ENCODE peak calls at places on chromosome 3, in six cellular contexts. M is A549, G is adrenal gland, U is heart left ventricle, S is ovary, W is K562. C is an unnamed sample.

GRCh38 chr3:149975919-149976318 is 5.2 kb upstream of the PFN2 start:
- DNase-seq in W (peak), U (no peak), G (no peak), M (no peak), S (no peak), C (no peak)

GRCh38 chr3:44954962-44955361 is 21.0 kb downstream of the ZDHHC3 start:
- DNase-seq in G (no peak), M (no peak), W (peak), S (no peak), U (no peak), C (no peak)

GRCh38 chr3:111336511-111336910 is 205.5 kb upstream of the CD96 start:
- DNase-seq in G (no peak), M (no peak), U (no peak), S (no peak), W (no peak), C (no peak)

GRCh38 chr3:186520957-186521842 is 23.0 kb downstream of the CRYGS start:
- DNase-seq in M (no peak), U (no peak), S (no peak), W (no peak), G (no peak), C (no peak)

GRCh38 chr3:142863010-142863787 is 25.7 kb downstream of the PCOLCE2 start:
- DNase-seq in G (no peak), W (no peak), S (no peak), U (no peak), M (no peak), C (no peak)

GRCh38 chr3:10228248-10228950 is 19.9 kb upstream of the TATDN2 start:
- DNase-seq in G (no peak), W (no peak), S (no peak), U (no peak), M (no peak), C (no peak)

GRCh38 chr3:69784854-69785523 is 45.7 kb downstream of the MITF start:
- DNase-seq in W (peak), M (peak), U (peak), S (peak), G (peak), C (no peak)

GRCh38 chr3:102586485-102586884 is 151.7 kb downstream of the ZPLD1 start:
- DNase-seq in M (no peak), G (no peak), W (no peak), S (no peak), U (no peak), C (no peak)

GRCh38 chr3:102200126-102200525 is 234.7 kb upstream of the ZPLD1 start:
- DNase-seq in U (no peak), M (no peak), S (no peak), W (no peak), G (no peak), C (no peak)

GRCh38 chr3:60812544-60812943 is 438.7 kb downstream of the FHIT start:
- DNase-seq in G (no peak), S (no peak), W (no peak), U (no peak), M (no peak), C (no peak)

GRCh38 chr3:114452176-114452744 is 158.4 kb downstream of the TIGIT start:
- DNase-seq in S (no peak), U (no peak), W (no peak), G (no peak), M (no peak), C (no peak)

GRCh38 chr3:24508423-24508839 is 13.8 kb upstream of the THRB start:
- DNase-seq in U (no peak), W (no peak), M (no peak), G (no peak), S (no peak), C (no peak)

GRCh38 chr3:61669676-61670299 is 108.4 kb downstream of the PTPRG start:
- DNase-seq in U (no peak), G (no peak), W (no peak), S (no peak), M (no peak), C (no peak)

GRCh38 chr3:116849261-116849688 is 139.7 kb downstream of the TUSC7 start:
- DNase-seq in G (no peak), S (no peak), W (no peak), U (no peak), M (no peak), C (no peak)

GRCh38 chr3:30729512-30729911 is 123.1 kb downstream of the TGFBR2 start:
- DNase-seq in S (no peak), U (no peak), M (no peak), G (no peak), W (no peak), C (no peak)

GRCh38 chr3:160765211-160765610 is 9.2 kb downstream of the PPM1L start:
- DNase-seq in G (no peak), S (no peak), U (no peak), W (no peak), M (no peak), C (no peak)

GRCh38 chr3:170346481-170347125 is 10.9 kb upstream of the SKIL start:
- DNase-seq in S (no peak), G (no peak), U (no peak), W (no peak), M (peak), C (no peak)

GRCh38 chr3:74693216-74693615 is 78.8 kb upstream of the CNTN3 start:
- DNase-seq in M (no peak), S (no peak), G (no peak), U (no peak), W (no peak), C (no peak)

GRCh38 chr3:50373865-50374188 is 14.5 kb upstream of the TMEM115 start:
- DNase-seq in M (no peak), W (no peak), S (no peak), U (no peak), G (no peak), C (no peak)

GRCh38 chr3:72549819-72550581 is 298.2 kb downstream of the SHQ1 start:
- DNase-seq in G (no peak), M (no peak), S (no peak), U (no peak), W (no peak), C (no peak)

GRCh38 chr3:100260081-100260684 is 609 bp upstream of the TBC1D23 start:
- DNase-seq in S (peak), M (no peak), G (peak), W (peak), U (peak), C (no peak)

GRCh38 chr3:190205739-190206138 is 85.0 kb upstream of the P3H2 start:
- DNase-seq in G (no peak), M (peak), W (no peak), U (no peak), S (no peak), C (no peak)

GRCh38 chr3:137998643-137999042 is 11.3 kb upstream of the CLDN18 start:
- DNase-seq in S (no peak), U (no peak), W (no peak), G (no peak), M (no peak), C (no peak)

GRCh38 chr3:138271189-138271794 is 58.4 kb downstream of the NME9 start:
- DNase-seq in U (no peak), G (no peak), M (no peak), W (no peak), S (no peak), C (no peak)

GRCh38 chr3:45774581-45775505 is 21.5 kb downstream of the SLC6A20 start:
- DNase-seq in U (no peak), G (peak), S (no peak), W (no peak), M (no peak), C (no peak)

GRCh38 chr3:143808999-143809700 is 39.1 kb downstream of the SLC9A9 start:
- DNase-seq in S (no peak), U (no peak), M (no peak), G (no peak), W (no peak), C (no peak)

GRCh38 chr3:76646921-76647562 is 392.9 kb upstream of the ROBO2 start:
- DNase-seq in M (no peak), W (no peak), S (no peak), U (no peak), G (no peak), C (no peak)

GRCh38 chr3:42655980-42656679 is 2.6 kb downstream of the ZBTB47 start:
- DNase-seq in U (no peak), S (no peak), W (no peak), M (no peak), G (peak), C (no peak)

GRCh38 chr3:14343338-14344112 is 58.9 kb upstream of the SLC6A6 start:
- DNase-seq in W (no peak), G (no peak), U (no peak), S (no peak), M (no peak), C (no peak)

DNA sequence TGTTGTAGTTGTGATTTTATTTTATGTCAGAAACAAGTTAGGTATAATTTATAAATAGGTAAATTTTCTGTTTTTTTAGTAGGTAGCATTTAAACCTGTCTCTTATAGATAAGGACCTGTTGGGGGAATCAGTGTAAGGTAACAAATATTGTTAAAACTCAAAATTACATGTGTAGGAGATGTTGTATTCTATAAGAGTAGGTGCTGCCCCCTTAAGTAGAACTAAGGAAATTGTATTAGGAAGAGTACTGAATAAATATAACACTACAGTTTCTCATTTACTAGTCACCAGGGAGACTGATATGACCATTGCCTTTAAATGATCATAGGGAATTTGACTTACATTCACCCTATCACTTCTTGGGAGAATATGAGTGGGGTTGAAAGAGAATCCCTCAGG is 31.2 kb downstream of the SLC25A36 start:
- DNase-seq in W (no peak), U (no peak), M (no peak), G (no peak), S (no peak), C (no peak)
- TF ChIP-seq CTCF in W (no peak), U (peak), M (peak), G (peak), S (no peak), C (no peak)

DNA sequence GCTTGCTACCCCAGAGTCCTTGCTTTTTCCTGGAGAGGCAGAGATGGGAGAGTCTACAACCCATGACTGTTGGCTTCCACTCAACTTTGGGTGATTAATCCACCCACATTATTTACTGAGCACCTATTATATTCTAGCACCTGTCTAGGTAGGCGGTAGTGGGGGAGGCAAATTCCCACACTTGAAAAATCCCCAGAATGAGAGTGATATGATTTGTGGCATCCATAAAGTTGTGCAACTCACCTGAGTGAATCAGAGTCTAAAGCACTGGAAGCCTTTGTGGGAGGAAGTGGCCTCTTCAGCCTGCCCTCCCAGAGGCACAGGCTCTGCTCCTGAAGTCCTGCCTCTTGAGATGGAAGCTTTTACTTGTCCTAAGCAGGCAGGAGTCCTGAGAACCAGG is 40.4 kb upstream of the CTNNB1 start:
- DNase-seq in S (no peak), W (no peak), U (no peak), M (no peak), G (no peak), C (no peak)
- TF ChIP-seq POLR2A in S (no peak), W (no peak), U (no peak), M (no peak), G (no peak), C (no peak)

GRCh38 chr3:191235331-191236314 is 36.6 kb downstream of the OSTN start:
- DNase-seq in U (no peak), M (no peak), S (no peak), W (no peak), G (no peak), C (no peak)
- H3K4me3 ChIP-seq in U (no peak), M (no peak), S (no peak), W (no peak), G (no peak), C (no peak)

GRCh38 chr3:174951023-174951422 is 91.9 kb downstream of the NAALADL2 start:
- DNase-seq in M (no peak), S (no peak), U (no peak), G (no peak), W (no peak), C (no peak)
- TF ChIP-seq CTCF in M (no peak), S (no peak), U (no peak), G (no peak), W (no peak), C (no peak)

GRCh38 chr3:39383913-39384664 is 919 bp downstream of the SLC25A38 start:
- DNase-seq in W (peak), M (peak), S (peak), U (peak), G (peak), C (peak)
- TF ChIP-seq POLR2A in W (peak), M (peak), S (peak), U (peak), G (peak), C (peak)

GRCh38 chr3:152321806-152322377 is 53.2 kb downstream of the MBNL1 start:
- DNase-seq in G (no peak), W (no peak), U (no peak), M (no peak), S (no peak), C (no peak)
- H3K4me3 ChIP-seq in G (no peak), W (no peak), U (no peak), M (no peak), S (no peak), C (no peak)

GRCh38 chr3:173531602-173532001 is 134.1 kb downstream of the NLGN1 start:
- DNase-seq in U (no peak), M (no peak), S (no peak), W (no peak), G (no peak), C (no peak)

GRCh38 chr3:173529062-173529711 is 131.6 kb downstream of the NLGN1 start:
- DNase-seq in W (peak), U (no peak), S (no peak), M (no peak), G (no peak), C (no peak)
- TF ChIP-seq CTCF in W (peak), U (no peak), S (no peak), M (peak), G (no peak), C (no peak)

DNA sequence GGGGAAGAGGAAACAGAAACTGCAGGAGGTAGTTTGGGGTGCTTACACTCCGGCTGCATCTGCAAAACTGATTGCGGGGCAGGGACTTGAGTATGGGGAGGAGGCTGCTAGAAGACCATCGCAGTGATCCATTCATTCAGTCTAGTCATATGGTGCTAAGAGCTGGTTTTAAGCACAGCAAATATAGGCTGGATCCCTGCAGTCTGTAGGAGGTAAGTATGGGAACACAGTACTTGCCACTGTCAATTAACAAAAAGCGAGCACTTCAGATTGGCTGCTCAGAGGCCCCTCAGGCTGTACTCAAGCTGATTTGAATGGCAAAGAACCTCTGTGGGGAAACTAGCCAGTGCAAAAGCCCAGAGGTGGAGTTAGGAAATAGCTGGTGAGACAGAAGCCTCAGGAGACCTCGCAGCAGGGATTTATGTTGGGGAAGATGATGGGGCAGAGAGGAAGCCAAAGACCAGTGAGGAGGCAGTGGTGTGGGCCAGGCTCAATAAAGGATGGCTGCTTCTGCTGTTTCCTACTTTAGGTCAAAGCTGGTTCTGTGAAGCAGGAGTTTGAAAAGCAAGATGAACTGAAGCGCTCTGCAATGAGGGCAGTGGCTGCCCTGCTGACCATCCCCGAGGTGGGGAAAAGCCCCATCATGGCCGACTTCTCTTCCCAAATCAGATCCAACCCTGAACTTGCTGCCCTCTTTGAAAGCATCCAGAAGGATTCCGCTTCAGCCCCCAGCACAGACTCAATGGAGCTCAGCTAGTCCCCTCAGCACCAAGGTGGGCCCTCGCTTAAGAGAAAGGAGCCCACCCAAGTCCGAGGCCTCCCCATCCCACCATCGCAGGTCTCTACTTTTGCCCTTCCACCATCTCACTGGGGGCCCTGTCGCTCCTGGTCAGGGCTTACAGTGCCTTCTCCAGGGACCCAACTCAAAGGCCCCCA is 7.9 kb downstream of the RPL32 start:
- DNase-seq in M (no peak), S (no peak), W (no peak), G (no peak), U (no peak), C (no peak)
- TF ChIP-seq POLR2A in M (no peak), S (no peak), W (peak), G (no peak), U (no peak), C (no peak)